ENCODE peak calls at places on chromosomes 1 and 21, in five cellular contexts. P is thyroid gland, B is AG09309, X is heart right ventricle, C is NB4. V is an unnamed sample.

GRCh38 chr1:12194666-12195216 is 27.9 kb downstream of the TNFRSF1B start:
- DNase-seq in P (no peak), B (no peak), X (no peak), C (peak), V (no peak)

GRCh38 chr1:118485757-118486156 is 300.7 kb upstream of the SPAG17 start:
- DNase-seq in P (no peak), B (no peak), X (no peak), C (no peak), V (no peak)

GRCh38 chr21:35428489-35428888 is 379.4 kb upstream of the RUNX1 start:
- DNase-seq in P (no peak), B (no peak), X (peak), C (no peak), V (no peak)

GRCh38 chr1:41003640-41004220 is 17.8 kb downstream of the SLFNL1 start:
- DNase-seq in P (peak), B (peak), X (peak), C (peak), V (peak)

GRCh38 chr1:181139631-181140051 is 51.1 kb downstream of the IER5 start:
- DNase-seq in P (no peak), B (no peak), X (no peak), C (no peak), V (no peak)

GRCh38 chr1:201755200-201755599 is 73.8 kb upstream of the IPO9 start:
- DNase-seq in P (no peak), B (no peak), X (no peak), C (no peak), V (no peak)

GRCh38 chr1:201359873-201360210 is 17.6 kb downstream of the TNNT2 start:
- DNase-seq in P (no peak), B (no peak), X (no peak), C (no peak), V (no peak)

GRCh38 chr1:162709870-162710269 is 77.6 kb downstream of the DDR2 start:
- DNase-seq in P (no peak), B (no peak), X (no peak), C (no peak), V (no peak)

GRCh38 chr1:179082308-179083030 is 599 bp downstream of the TOR3A start:
- DNase-seq in P (peak), B (no peak), X (peak), C (peak), V (peak)

GRCh38 chr1:184775329-184775728 is 20.7 kb upstream of the EDEM3 start:
- DNase-seq in P (no peak), B (no peak), X (no peak), C (no peak), V (no peak)
- TF ChIP-seq CTCF in P (no peak), B (no peak), X (no peak), C (no peak), V (no peak)

DNA sequence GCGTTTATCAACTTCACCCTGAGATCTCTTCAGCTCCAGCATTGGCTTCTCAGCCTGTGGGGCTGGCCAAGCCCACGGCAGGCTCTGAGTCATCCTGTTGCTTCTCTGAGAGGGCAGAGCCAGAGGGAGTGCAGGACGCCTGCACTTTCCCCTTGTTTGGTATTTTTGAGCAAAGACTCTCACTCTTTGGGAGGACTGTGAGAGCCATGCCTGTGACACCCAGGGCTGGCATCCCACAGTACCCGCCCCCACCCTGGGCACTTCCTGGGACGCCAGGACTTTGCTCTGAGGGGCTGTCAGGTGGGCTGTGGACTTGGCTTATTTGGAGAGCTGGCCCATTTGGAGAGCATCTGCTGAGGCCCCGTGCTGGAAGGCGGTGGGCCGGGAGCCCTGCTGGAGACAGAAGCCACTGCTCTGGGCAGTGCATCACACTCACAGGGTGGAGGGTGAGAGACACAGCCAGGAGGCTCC is 37.4 kb downstream of the VANGL1 start:
- DNase-seq in P (peak), B (peak), X (peak), C (peak), V (peak)
- H3K4me3 ChIP-seq in P (no peak), B (no peak), X (no peak), C (no peak), V (no peak)

GRCh38 chr1:158251160-158251559 is 3.1 kb upstream of the CD1A start:
- DNase-seq in P (no peak), B (no peak), X (no peak), C (peak), V (no peak)

GRCh38 chr1:158248771-158249170 is 5.5 kb upstream of the CD1A start:
- DNase-seq in P (no peak), B (no peak), X (no peak), C (peak), V (no peak)

GRCh38 chr1:158249646-158250045 is 4.6 kb upstream of the CD1A start:
- DNase-seq in P (no peak), B (no peak), X (no peak), C (no peak), V (no peak)

GRCh38 chr1:158248122-158248521 is 6.1 kb upstream of the CD1A start:
- DNase-seq in P (no peak), B (no peak), X (peak), C (peak), V (peak)

DNA sequence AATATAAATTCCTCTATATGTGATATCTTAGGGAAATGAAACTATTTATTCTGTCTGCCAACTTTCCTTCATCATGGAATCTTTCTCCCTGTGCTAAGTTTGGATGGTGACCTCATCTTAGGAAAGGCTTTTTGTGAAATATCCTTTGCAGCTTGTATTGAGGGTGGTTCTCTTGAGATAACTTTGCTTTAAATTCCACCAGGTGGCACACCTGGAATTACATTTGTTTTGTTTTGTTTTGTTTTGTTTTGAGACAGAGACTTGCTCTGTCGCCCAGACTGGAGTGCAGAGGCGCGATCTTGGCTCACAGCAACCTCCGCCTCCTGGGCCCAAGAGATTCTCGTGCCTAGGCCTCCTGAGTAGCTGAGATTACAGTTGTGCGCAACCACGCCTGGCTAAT is 7.6 kb upstream of the CD1A start:
- DNase-seq in P (no peak), B (no peak), X (no peak), C (peak), V (peak)
- TF ChIP-seq CTCF in P (no peak), B (no peak), X (no peak), C (no peak), V (peak)

DNA sequence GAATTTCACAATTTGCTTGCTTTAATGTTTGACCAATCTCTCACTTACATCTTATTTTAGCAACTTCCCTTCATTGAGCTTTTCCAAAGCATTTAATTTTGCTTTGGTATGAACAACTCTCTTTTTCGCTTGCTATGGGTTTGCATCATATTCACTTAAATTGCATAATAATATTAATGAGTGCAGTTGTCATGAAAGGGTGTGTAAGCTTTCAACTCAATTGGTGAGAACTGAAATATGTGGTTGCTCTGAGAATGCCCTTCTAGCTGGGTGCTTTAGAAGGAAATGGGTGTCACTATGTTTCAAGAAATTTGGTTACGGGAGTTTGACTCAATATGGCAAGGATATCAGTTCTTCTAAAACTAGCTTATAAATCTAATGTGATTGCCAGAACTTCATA is 309.3 kb downstream of the HLX start:
- DNase-seq in P (no peak), B (peak), X (no peak), C (peak), V (no peak)
- H3K4me3 ChIP-seq in P (no peak), B (no peak), X (no peak), C (no peak), V (no peak)

DNA sequence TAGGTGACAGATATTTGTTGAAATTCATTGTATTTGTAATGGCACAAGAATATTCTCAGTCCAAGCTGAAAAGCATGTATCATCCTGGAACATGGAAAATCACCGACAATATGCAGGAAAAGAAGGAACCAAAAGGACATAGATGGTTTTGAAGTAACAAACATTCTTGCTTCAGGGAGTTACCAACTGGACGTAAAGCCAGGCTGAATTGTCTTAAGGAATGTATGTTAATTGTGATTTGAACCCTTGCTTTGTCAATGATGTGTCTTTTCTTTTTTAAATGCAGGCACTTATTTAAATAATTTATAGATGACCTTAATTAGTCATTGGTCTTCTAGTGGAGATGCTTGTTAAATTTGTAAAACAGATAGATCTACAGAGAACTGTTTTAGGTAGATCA is 489.4 kb upstream of the ZP4 start:
- DNase-seq in P (no peak), B (no peak), X (no peak), C (no peak), V (no peak)
- TF ChIP-seq CTCF in P (no peak), B (no peak), X (no peak), C (no peak), V (no peak)

DNA sequence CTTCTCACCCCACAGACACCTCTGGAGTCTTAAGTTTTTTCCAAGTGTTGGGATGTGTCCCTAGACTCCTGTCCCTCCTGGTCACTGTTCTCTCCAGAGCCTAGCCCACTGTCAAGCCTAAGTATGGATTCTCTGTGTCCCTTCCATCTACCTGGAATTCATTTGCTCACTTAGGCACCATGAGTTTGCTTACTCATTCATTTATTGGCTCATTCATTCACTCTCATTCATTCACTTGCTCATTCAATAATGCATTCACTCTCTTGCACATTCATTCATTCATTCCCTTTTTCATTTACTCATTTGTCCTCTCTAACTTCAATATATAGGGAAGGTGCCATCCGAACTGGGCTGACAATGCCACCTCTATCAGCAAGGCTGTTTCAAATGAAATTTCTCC is 1.6 kb downstream of the S100A16 start:
- DNase-seq in P (no peak), B (no peak), X (no peak), C (no peak), V (no peak)
- H3K4me3 ChIP-seq in P (peak), B (peak), X (no peak), C (no peak), V (no peak)

V was measured in GM12865.